ENCODE peak calls at places on chromosome 5, in four cellular contexts. One of them, this sample, is unnamed.

GRCh38 chr5:53482717-53483638 is 2.5 kb downstream of the FST start:
- DNase-seq in kidney tubule cell: peak; percentile 41
- DNase-seq in T-helper 9 cell: no peak
- DNase-seq in neural crest cell: peak; percentile 18
- DNase-seq in this sample: peak; percentile 8

GRCh38 chr5:110013042-110013441 is 323.3 kb downstream of the MAN2A1 start:
- DNase-seq in T-helper 9 cell: no peak
- DNase-seq in neural crest cell: no peak
- DNase-seq in kidney tubule cell: no peak
- DNase-seq in this sample: no peak

GRCh38 chr5:88692979-88693932 is 189.7 kb downstream of the MEF2C start:
- DNase-seq in neural crest cell: no peak
- DNase-seq in T-helper 9 cell: no peak
- DNase-seq in kidney tubule cell: no peak
- DNase-seq in this sample: no peak

GRCh38 chr5:116674881-116675627 is 100.4 kb upstream of the SEMA6A start:
- DNase-seq in kidney tubule cell: no peak
- DNase-seq in T-helper 9 cell: no peak
- DNase-seq in neural crest cell: no peak
- DNase-seq in this sample: no peak

GRCh38 chr5:179974946-179975712 is 67.4 kb upstream of the TBC1D9B start:
- DNase-seq in kidney tubule cell: peak; percentile 26
- DNase-seq in T-helper 9 cell: no peak
- DNase-seq in neural crest cell: peak; percentile 39
- DNase-seq in this sample: no peak

GRCh38 chr5:78611161-78611605 is 37.4 kb downstream of the LHFPL2 start:
- DNase-seq in kidney tubule cell: peak; percentile 58
- DNase-seq in neural crest cell: no peak
- DNase-seq in T-helper 9 cell: no peak
- DNase-seq in this sample: no peak

GRCh38 chr5:123964916-123965315 is 452.9 kb downstream of the CSNK1G3 start:
- DNase-seq in neural crest cell: no peak
- DNase-seq in T-helper 9 cell: no peak
- DNase-seq in kidney tubule cell: no peak
- DNase-seq in this sample: no peak

GRCh38 chr5:96537386-96537785 is 104.3 kb upstream of the PCSK1 start:
- DNase-seq in T-helper 9 cell: no peak
- DNase-seq in kidney tubule cell: peak; percentile 59
- DNase-seq in neural crest cell: no peak
- DNase-seq in this sample: peak; percentile 91

This sample was measured in T-helper 2 cell.